ENCODE peak calls at places on chromosomes 2 and 18, in six cellular contexts. G is psoas muscle, X is ascending aorta, I is endodermal cell, D is foreskin fibroblast, C is retinal pigment epithelial cell. N is an unnamed sample.

GRCh38 chr2:160582481-160583161 is 89.0 kb upstream of the RBMS1 start:
- DNase-seq in D (peak; percentile 40), G (peak; percentile 16), I (no peak), C (peak; percentile 88), X (no peak), N (no peak)

GRCh38 chr2:41242001-41242331 is 790.1 kb upstream of the SLC8A1 start:
- DNase-seq in X (no peak), I (no peak), D (no peak), C (no peak), G (no peak), N (no peak)

GRCh38 chr2:73640537-73640936 is 1.7 kb downstream of the NAT8 start:
- DNase-seq in D (no peak), X (no peak), C (no peak), I (no peak), G (no peak), N (no peak)

GRCh38 chr2:235966396-235966795 is 201.8 kb downstream of the GBX2 start:
- DNase-seq in X (no peak), I (peak; percentile 64), D (no peak), G (no peak), C (no peak), N (no peak)

GRCh38 chr2:9594361-9595063 is 36.3 kb downstream of the YWHAQ start:
- DNase-seq in I (no peak), D (peak; percentile 78), X (peak; percentile 73), G (no peak), C (peak; percentile 53), N (peak; percentile 12)

GRCh38 chr2:105576440-105577241 is 168.1 kb upstream of the NCK2 start:
- DNase-seq in D (peak; percentile 39), I (peak; percentile 69), X (no peak), C (no peak), G (no peak), N (no peak)

GRCh38 chr2:219679571-219679970 is 52.1 kb downstream of the SLC4A3 start:
- DNase-seq in X (no peak), C (no peak), D (no peak), I (no peak), G (no peak), N (no peak)

GRCh38 chr2:142585785-142586184 is 291.7 kb upstream of the KYNU start:
- DNase-seq in X (no peak), D (no peak), C (no peak), G (no peak), I (no peak), N (no peak)

GRCh38 chr2:183868707-183869106 is 729.6 kb upstream of the ZNF804A start:
- DNase-seq in C (peak; percentile 61), G (no peak), X (no peak), D (no peak), I (no peak), N (no peak)

DNA sequence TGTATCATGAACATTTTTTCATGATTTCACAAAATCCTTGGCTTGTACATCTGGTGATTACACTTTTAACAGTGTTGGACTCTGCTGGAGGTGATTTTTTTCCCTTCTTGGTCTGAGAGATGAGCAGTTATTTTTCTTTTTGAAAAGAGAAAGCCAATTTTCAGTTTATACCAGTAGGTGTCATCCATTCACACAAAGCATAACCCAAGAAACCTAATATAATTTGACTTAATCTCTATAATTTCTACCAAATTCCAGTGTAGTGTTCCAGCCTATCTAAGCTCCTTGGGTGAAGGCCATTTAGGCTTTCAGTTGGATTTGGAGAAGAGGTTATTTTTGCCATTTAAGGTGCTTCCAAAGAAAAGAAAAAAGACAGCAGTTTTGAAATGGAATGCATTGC is 7.7 kb upstream of the ICOS start:
- DNase-seq in D (no peak), G (no peak), I (no peak), X (no peak), C (no peak), N (no peak)
- TF ChIP-seq CTCF in D (peak; percentile 12), G (no peak), I (peak; percentile 64), X (peak; percentile 22), C (peak; percentile 48), N (peak; percentile 42)

DNA sequence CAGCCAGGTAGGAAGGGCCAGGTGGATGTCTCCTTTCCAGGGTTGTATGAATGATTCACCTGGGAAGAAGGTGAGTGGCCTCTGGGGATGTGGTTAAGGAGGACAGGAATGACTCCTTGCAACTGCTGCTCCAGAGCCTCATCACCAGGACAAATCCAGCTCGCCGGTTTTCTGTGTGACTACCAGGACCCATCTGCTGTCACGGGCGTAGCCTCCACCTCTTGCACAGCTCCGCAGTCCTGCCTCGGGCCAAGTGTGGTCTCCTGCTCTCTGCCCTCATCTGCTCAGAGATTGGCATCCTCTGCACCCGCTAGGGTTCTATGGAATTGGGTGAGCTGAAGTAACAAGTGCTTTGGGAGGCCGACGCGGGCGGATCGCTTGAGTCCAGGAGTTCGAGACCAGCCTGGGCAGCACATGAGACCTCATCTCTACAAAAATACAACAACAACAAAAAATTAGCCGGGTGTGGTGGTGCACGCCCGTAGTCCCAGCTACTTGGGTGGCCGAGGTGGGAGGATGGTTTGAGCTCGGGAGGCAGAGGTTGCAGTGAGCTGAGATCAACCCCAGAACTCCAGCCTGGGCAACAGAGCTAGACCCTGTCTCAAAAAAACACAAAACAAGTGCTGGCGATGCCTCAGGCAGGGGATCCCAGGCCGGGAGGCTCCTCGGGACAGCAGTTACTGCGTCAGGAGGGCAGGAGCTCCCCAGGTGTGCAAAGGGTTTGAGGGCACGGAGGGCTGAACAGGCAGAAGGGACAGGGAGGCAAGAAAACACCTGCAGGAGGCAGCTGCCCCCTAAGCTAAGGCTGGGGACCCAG is 831 bp upstream of the D2HGDH start:
- DNase-seq in I (no peak), C (no peak), D (no peak), X (no peak), G (no peak), N (no peak)
- TF ChIP-seq CTCF in I (no peak), C (no peak), D (no peak), X (no peak), G (no peak), N (no peak)

DNA sequence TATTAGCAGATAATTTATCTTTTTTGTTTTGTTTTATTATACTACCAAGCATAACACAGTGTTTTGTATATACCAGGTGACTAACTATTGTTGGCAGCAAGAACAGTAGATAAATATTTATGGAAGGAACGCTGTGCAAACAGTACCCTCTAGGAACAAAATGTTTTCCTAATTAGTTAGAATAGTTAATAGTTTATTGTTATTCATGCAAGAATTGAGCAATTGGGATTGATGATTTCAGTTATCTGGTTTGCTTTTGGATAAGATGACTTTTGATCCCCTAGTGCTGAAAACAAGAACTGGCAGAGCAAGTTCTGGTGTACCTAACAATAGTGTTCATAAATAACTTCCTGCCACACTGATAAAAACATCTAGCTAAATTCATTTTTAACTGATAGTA is 323.3 kb downstream of the TGIF1 start:
- DNase-seq in C (no peak), G (no peak), D (no peak), I (no peak), X (no peak), N (no peak)
- TF ChIP-seq CTCF in C (no peak), G (no peak), D (no peak), I (peak; percentile 44), X (no peak), N (peak; percentile 16)

GRCh38 chr18:38884050-38884449 is 1318.5 kb upstream of the CELF4 start:
- DNase-seq in D (no peak), I (peak; percentile 55), X (no peak), C (no peak), G (no peak), N (no peak)

GRCh38 chr18:38886235-38886634 is 1320.6 kb upstream of the CELF4 start:
- DNase-seq in I (no peak), D (no peak), C (no peak), X (no peak), G (no peak), N (no peak)

GRCh38 chr18:38886852-38887670 is 1321.5 kb upstream of the CELF4 start:
- DNase-seq in D (no peak), C (no peak), X (no peak), I (no peak), G (no peak), N (no peak)

GRCh38 chr18:38887671-38888020 is 1322.0 kb upstream of the CELF4 start:
- DNase-seq in D (no peak), I (no peak), G (no peak), X (no peak), C (no peak), N (no peak)
- TF ChIP-seq CTCF in D (no peak), I (no peak), G (no peak), X (no peak), C (no peak), N (no peak)

DNA sequence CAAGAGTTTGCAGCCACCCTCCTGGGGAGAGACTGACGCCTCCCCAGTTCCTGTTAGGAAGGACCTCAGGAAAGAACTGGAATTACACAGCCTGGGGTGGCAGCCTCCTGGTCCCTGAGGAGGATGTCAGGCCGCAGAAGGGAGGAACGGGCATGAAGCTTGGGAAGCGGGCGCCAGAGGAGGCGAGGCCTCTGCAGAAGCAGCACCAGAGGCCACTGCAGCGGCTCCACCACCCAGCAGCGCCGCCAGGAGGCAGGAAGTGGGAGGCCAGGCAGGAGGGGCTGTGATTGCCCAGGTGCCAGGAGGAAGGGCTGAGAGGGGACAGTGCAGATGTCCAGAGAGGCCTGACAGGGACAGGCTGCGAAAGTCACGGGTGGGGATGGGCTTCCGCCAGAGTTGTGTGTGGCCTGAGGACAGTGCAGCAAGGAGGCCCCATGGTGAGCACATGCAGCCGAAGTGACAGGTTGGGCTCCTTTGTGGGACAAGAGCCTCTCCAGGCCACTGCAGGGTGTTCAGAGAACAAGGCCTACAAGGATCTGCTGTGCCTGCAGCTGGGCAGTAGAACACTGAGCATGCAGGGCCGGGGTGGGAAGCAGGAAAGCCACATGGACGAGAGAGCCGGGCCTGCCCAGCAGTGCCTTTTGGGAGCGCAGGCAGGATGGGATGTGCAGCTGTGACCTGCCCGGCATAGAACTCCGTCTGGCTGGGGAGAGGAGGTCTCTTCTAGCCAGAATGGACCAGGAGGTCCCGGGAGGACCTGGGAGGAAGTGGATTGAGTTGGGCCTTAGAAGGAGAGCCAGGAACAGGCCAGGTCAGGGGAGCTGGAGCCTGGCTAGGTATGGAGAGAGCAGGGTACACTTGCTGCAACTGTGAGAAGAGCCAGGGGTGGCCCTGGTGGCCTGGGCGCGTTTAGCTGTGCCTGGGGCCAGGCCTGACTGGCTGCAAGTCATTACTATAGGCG is 39.1 kb upstream of the ALPP start:
- DNase-seq in D (no peak), I (peak; percentile 89), G (no peak), X (no peak), C (no peak), N (no peak)
- TF ChIP-seq CTCF in D (peak; percentile 10), I (peak; percentile 68), G (no peak), X (no peak), C (peak; percentile 32), N (no peak)